ENCODE peak calls at places on chromosomes 12 and 14, in five cellular contexts. M is Panc1, B is GM23338, W is tibial nerve, G is kidney. L is an unnamed sample.

GRCh38 chr12:76341436-76342030 is 6.7 kb downstream of the BBS10 start:
- DNase-seq in M (no peak), B (no peak), W (no peak), G (no peak), L (no peak)

GRCh38 chr12:14260011-14260993 is 105.2 kb upstream of the ATF7IP start:
- DNase-seq in M (no peak), B (peak), W (peak), G (peak), L (peak)

GRCh38 chr12:117124421-117125274 is 25.4 kb upstream of the TESC start:
- DNase-seq in M (no peak), B (no peak), W (no peak), G (no peak), L (no peak)

GRCh38 chr14:28709571-28710305 is 56.8 kb upstream of the FOXG1 start:
- DNase-seq in M (no peak), B (peak), W (no peak), G (no peak), L (no peak)

GRCh38 chr14:58637391-58638230 is at the start of gene DACT1:
- DNase-seq in M (no peak), B (peak), W (no peak), G (peak), L (peak)

GRCh38 chr14:77007975-77008421 is 20.5 kb downstream of the IRF2BPL start:
- DNase-seq in M (no peak), B (no peak), W (no peak), G (peak), L (peak)

GRCh38 chr12:11747969-11748368 is 98.5 kb downstream of the ETV6 start:
- DNase-seq in M (no peak), B (no peak), W (no peak), G (no peak), L (no peak)

GRCh38 chr14:94542111-94542810 is 19.0 kb upstream of the SERPINA4 start:
- DNase-seq in M (no peak), B (no peak), W (no peak), G (no peak), L (no peak)

GRCh38 chr12:8556748-8557147 is 16.0 kb upstream of the CLEC4E start:
- DNase-seq in M (no peak), B (no peak), W (no peak), G (no peak), L (no peak)

GRCh38 chr12:64137117-64137516 is 85.0 kb downstream of the KICS2 start:
- DNase-seq in M (no peak), B (no peak), W (no peak), G (no peak), L (no peak)

GRCh38 chr14:90483551-90483950 is 86.7 kb downstream of the CALM1 start:
- DNase-seq in M (no peak), B (peak), W (no peak), G (peak), L (no peak)

GRCh38 chr12:46942579-46942978 is 116.8 kb upstream of the SLC38A4 start:
- DNase-seq in M (peak), B (no peak), W (no peak), G (no peak), L (no peak)

GRCh38 chr12:27779416-27779815 is 617 bp upstream of the KLHL42 start:
- DNase-seq in M (no peak), B (peak), W (no peak), G (peak), L (peak)

GRCh38 chr12:125633686-125634085 is 568.5 kb downstream of the AACS start:
- DNase-seq in M (no peak), B (no peak), W (no peak), G (no peak), L (no peak)

GRCh38 chr12:50505386-50505827 is 622 bp downstream of the DIP2B start:
- DNase-seq in M (no peak), B (no peak), W (peak), G (peak), L (peak)

DNA sequence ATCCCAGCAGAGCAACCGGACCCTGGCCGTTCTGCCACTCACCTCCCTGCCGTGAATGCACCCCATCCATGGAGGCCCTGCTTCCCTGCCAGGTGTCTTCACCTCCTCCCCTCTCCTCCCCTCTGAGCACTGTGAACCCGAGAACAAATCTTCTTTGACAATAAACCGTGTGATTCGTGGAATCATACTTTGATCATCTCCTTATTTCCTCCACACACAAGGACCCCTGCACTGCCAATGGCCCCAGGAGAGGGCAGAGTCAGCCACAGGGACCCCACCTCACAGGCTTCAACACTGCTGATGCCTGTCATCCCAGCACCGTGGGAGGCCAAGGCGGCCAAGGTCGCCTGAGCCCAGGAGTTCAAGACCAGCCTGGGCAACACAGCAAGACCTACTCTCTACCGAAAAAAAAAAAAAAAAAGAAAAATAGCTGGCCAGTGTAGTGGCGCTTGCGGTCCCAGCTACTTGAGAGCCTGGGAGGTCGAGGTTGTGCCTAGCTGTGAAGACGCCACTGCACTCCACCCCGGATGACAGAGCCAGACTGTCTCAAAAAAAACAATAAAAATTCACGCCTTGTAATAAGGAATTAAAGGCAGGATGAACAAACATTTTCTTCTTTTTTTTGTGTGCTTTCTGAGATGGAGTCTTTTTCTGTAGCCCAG is 1.1 kb downstream of the XRCC3 start:
- DNase-seq in M (no peak), B (no peak), W (no peak), G (no peak), L (no peak)
- H3K4me3 ChIP-seq in M (peak), B (peak), W (no peak), G (no peak), L (peak)

GRCh38 chr14:64801800-64802199 is 77.9 kb downstream of the SPTB start:
- DNase-seq in M (no peak), B (peak), W (no peak), G (no peak), L (no peak)
- TF ChIP-seq CTCF in M (peak), B (peak), W (peak), G (peak), L (peak)

GRCh38 chr12:54667945-54668344 is 19.8 kb upstream of the DCD start:
- DNase-seq in M (no peak), B (no peak), W (no peak), G (no peak), L (no peak)
- H3K27ac ChIP-seq in M (no peak), B (no peak), W (no peak), G (no peak), L (no peak)

GRCh38 chr12:81757731-81758325 is 1.3 kb downstream of the PPFIA2 start:
- DNase-seq in M (no peak), B (no peak), W (no peak), G (no peak), L (no peak)
- H3K4me3 ChIP-seq in M (no peak), B (peak), W (peak), G (peak), L (peak)

DNA sequence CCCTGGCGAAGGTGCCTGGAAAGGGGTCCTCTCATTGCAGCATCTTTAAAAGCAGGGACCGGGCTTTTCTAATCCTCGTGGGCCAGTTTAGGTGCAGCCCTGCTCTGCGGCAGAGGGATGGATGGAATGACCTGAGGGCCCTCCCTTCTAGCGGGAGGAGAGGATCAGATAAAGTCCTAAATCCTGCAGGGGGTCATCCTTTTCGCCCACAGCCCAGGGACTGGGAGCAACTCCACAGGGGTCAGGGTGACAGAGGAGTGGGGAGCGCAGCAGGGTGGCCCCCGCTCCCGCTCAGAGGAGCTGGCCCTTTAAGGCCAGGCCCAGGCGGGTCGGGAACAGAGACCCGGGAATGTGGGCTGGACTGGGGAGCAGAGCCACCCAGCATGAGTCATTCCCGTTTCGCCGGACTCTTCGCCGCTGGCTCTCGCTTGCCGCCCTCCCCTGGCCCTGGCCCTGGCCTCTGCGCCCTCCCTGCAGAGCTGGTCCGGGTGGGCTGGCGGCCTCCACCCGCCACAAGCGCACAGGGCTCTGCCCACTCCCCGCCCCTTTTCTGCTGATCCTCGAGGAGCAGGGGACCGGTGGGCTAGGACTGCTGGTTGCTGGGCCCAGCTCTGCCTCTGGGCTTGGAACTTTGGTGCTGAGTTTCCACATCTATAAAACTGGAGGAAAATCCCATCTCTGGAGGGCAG is 92.9 kb downstream of the NINJ2 start:
- DNase-seq in M (peak), B (peak), W (peak), G (peak), L (peak)
- TF ChIP-seq CTCF in M (no peak), B (no peak), W (no peak), G (no peak), L (no peak)

GRCh38 chr14:68495101-68495637 is 297.7 kb downstream of the ZFP36L1 start:
- DNase-seq in M (no peak), B (no peak), W (no peak), G (no peak), L (no peak)
- H3K27ac ChIP-seq in M (no peak), B (no peak), W (no peak), G (no peak), L (no peak)

GRCh38 chr12:110737532-110737931 is 5.2 kb downstream of the PPP1CC start:
- DNase-seq in M (no peak), B (no peak), W (no peak), G (no peak), L (no peak)

GRCh38 chr12:110739488-110739887 is 3.2 kb downstream of the PPP1CC start:
- DNase-seq in M (no peak), B (no peak), W (no peak), G (no peak), L (no peak)

GRCh38 chr12:110741795-110742717 is 635 bp downstream of the PPP1CC start:
- DNase-seq in M (no peak), B (peak), W (no peak), G (no peak), L (peak)

GRCh38 chr12:110741371-110741770 is 1.3 kb downstream of the PPP1CC start:
- DNase-seq in M (no peak), B (no peak), W (no peak), G (no peak), L (no peak)

GRCh38 chr12:110739894-110740293 is 2.8 kb downstream of the PPP1CC start:
- DNase-seq in M (no peak), B (no peak), W (no peak), G (no peak), L (no peak)
- H3K4me3 ChIP-seq in M (peak), B (peak), W (no peak), G (peak), L (peak)

DNA sequence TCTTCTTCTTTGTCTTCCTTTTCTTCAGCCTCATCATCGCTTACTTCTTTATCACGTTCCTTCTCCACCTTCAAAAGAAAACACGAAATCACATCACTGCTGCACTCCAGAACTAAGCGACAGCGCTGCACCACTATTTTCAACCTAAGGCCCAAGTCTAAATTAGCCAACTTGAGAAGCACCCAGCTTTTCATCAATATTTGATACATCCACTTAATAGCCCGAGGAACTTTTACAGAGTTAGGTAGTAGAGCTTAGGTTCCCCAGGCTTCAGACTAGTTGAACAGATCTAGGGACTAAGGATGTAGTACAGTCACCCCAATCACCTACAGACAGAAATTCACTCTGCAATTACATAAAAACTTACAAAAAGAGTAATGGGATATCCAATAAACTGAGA is 1.9 kb downstream of the HSP90AA1 start:
- DNase-seq in M (no peak), B (no peak), W (no peak), G (no peak), L (no peak)
- TF ChIP-seq CTCF in M (no peak), B (no peak), W (no peak), G (no peak), L (no peak)

GRCh38 chr14:21096438-21096837 is 2.0 kb downstream of the ZNF219 start:
- DNase-seq in M (no peak), B (no peak), W (no peak), G (no peak), L (no peak)
- H3K27ac ChIP-seq in M (no peak), B (no peak), W (peak), G (no peak), L (peak)

L was measured in psoas muscle.